ENCODE peak calls at places on chromosomes 3 and 15, in four cellular contexts. M, Q, N and H are unnamed samples.

GRCh38 chr3:46717447-46718231 is at the start of gene PRSS50:
- DNase-seq in M (no peak), N (no peak), Q (no peak), H (no peak)

GRCh38 chr3:190912736-190913135 is 50.2 kb upstream of the GMNC start:
- DNase-seq in Q (no peak), N (no peak), M (no peak), H (no peak)

GRCh38 chr3:72593881-72594397 is 254.3 kb downstream of the SHQ1 start:
- DNase-seq in M (no peak), N (no peak), Q (no peak), H (no peak)

GRCh38 chr3:187122261-187122660 is 17.0 kb downstream of the RPL39L start:
- DNase-seq in N (no peak), Q (no peak), M (no peak), H (no peak)

GRCh38 chr15:75929799-75930565 is 26.3 kb downstream of the FBXO22 start:
- DNase-seq in N (no peak), Q (no peak), M (no peak), H (no peak)

GRCh38 chr15:39127925-39128617 is 452.8 kb upstream of the THBS1 start:
- DNase-seq in M (no peak), Q (no peak), N (peak), H (no peak)

GRCh38 chr3:99866167-99866810 is 48.6 kb downstream of the CMSS1 start:
- DNase-seq in N (no peak), Q (no peak), M (peak), H (no peak)

GRCh38 chr3:39448506-39449233 is 18.8 kb upstream of the MOBP start:
- DNase-seq in Q (no peak), M (no peak), N (no peak), H (no peak)

GRCh38 chr3:19576343-19576742 is 357.7 kb downstream of the EFHB start:
- DNase-seq in N (no peak), M (no peak), Q (no peak), H (no peak)

GRCh38 chr3:99789322-99789721 is 28.3 kb upstream of the CMSS1 start:
- DNase-seq in M (no peak), Q (no peak), N (peak), H (no peak)

GRCh38 chr3:125059488-125060245 is 3.9 kb upstream of the HEG1 start:
- DNase-seq in N (no peak), Q (no peak), M (no peak), H (no peak)

GRCh38 chr3:86774082-86774691 is 216.8 kb downstream of the VGLL3 start:
- DNase-seq in M (no peak), Q (no peak), N (no peak), H (no peak)

GRCh38 chr3:64974401-64974800 is 286.6 kb upstream of the ADAMTS9 start:
- DNase-seq in M (no peak), Q (no peak), N (no peak), H (no peak)

GRCh38 chr3:171348121-171348520 is 112.1 kb downstream of the TNIK start:
- DNase-seq in N (no peak), Q (no peak), M (no peak), H (no peak)

GRCh38 chr3:26712211-26713026 is 89.8 kb downstream of the LRRC3B start:
- DNase-seq in Q (no peak), N (no peak), M (no peak), H (no peak)

GRCh38 chr15:67836134-67836455 is 3.8 kb downstream of the RNU6-1 start:
- DNase-seq in Q (no peak), N (no peak), M (no peak), H (no peak)

GRCh38 chr3:149547413-149547812 is 72.9 kb downstream of the TM4SF4 start:
- DNase-seq in M (no peak), Q (peak), N (no peak), H (no peak)

GRCh38 chr15:69090197-69090948 is 70.1 kb upstream of the GLCE start:
- DNase-seq in N (no peak), Q (no peak), M (no peak), H (no peak)

GRCh38 chr15:94070341-94071275 is 160.8 kb upstream of the MCTP2 start:
- DNase-seq in Q (no peak), M (no peak), N (no peak), H (no peak)
- H3K27ac ChIP-seq in Q (no peak), M (no peak), N (no peak), H (no peak)

DNA sequence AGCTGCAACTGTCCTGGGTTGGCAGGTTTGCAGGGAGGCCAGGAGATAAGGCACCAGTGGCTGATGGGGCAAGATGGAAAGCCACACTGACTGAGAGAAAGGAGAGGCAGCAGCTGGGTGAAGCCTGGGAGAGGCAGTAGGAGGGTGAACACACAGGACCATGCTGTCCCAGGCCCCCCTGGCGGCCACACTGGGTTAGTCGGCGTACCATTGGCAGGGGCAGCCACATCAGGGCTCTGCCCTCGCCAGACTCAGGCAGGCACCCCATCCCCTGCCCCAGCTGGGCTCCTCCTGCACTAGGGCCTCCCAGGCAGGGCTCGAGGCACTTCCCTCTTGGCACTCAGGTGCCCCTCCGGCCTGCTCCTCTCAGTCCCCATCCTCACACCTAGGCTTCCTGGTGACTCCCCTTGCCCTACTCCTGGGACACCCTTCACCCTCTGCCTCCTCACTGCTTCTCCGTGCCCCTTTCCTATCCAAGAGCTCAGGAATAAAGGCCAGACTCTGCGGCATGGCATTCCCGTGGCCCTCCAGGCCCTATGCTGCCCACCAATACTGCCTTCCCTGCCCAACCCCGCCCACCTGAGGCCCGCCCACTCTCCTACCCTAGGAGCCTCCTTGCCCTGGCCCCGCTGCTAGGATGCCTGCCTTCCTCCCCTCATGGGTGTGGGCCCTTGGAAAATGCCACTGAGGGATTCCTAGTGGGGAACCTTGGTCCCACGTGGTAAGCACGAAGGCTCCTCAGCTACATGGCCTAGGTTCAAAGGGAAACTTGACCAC is 28.8 kb upstream of the DUSP7 start:
- DNase-seq in M (no peak), Q (no peak), N (no peak), H (no peak)
- H3K27ac ChIP-seq in M (no peak), Q (no peak), N (no peak), H (no peak)

GRCh38 chr3:11555211-11555782 is 88.4 kb downstream of the VGLL4 start:
- DNase-seq in Q (peak), M (no peak), N (no peak), H (no peak)

GRCh38 chr3:11555823-11556222 is 87.9 kb downstream of the VGLL4 start:
- DNase-seq in N (no peak), Q (peak), M (no peak), H (no peak)

GRCh38 chr3:11553436-11554235 is 90.1 kb downstream of the VGLL4 start:
- DNase-seq in M (no peak), Q (peak), N (no peak), H (no peak)

GRCh38 chr3:11554666-11555065 is 89.0 kb downstream of the VGLL4 start:
- DNase-seq in M (no peak), Q (peak), N (no peak), H (no peak)

GRCh38 chr3:11554236-11554610 is 89.5 kb downstream of the VGLL4 start:
- DNase-seq in Q (peak), N (no peak), M (no peak), H (no peak)
- H3K27ac ChIP-seq in Q (peak), N (no peak), M (no peak), H (peak)

GRCh38 chr15:66772604-66772966 is 70.5 kb downstream of the SMAD6 start:
- DNase-seq in Q (no peak), N (no peak), M (no peak), H (no peak)

GRCh38 chr15:66772967-66773873 is 71.2 kb downstream of the SMAD6 start:
- DNase-seq in M (no peak), N (no peak), Q (no peak), H (no peak)

GRCh38 chr15:66770518-66771350 is 68.7 kb downstream of the SMAD6 start:
- DNase-seq in M (no peak), N (no peak), Q (no peak), H (no peak)

GRCh38 chr15:66768984-66769383 is 66.9 kb downstream of the SMAD6 start:
- DNase-seq in N (no peak), Q (no peak), M (no peak), H (no peak)

GRCh38 chr15:66771351-66771650 is 69.3 kb downstream of the SMAD6 start:
- DNase-seq in Q (no peak), N (no peak), M (no peak), H (no peak)
- H3K27ac ChIP-seq in Q (peak), N (no peak), M (no peak), H (no peak)

GRCh38 chr3:141260131-141260927 is 28.7 kb downstream of the PXYLP1 start:
- DNase-seq in N (no peak), Q (no peak), M (no peak), H (no peak)

GRCh38 chr3:141253811-141254210 is 22.2 kb downstream of the PXYLP1 start:
- DNase-seq in N (no peak), Q (no peak), M (no peak), H (no peak)

GRCh38 chr3:141255137-141255536 is 23.5 kb downstream of the PXYLP1 start:
- DNase-seq in N (no peak), M (no peak), Q (no peak), H (no peak)

GRCh38 chr3:141257971-141258370 is 26.3 kb downstream of the PXYLP1 start:
- DNase-seq in M (no peak), N (no peak), Q (no peak), H (no peak)

GRCh38 chr3:141255864-141256263 is 24.2 kb downstream of the PXYLP1 start:
- DNase-seq in N (no peak), M (no peak), Q (no peak), H (no peak)
- H3K27ac ChIP-seq in N (no peak), M (no peak), Q (no peak), H (no peak)

GRCh38 chr3:153809097-153809496 is 312.1 kb upstream of the ARHGEF26 start:
- DNase-seq in Q (no peak), N (no peak), M (no peak), H (no peak)
- H3K27ac ChIP-seq in Q (no peak), N (no peak), M (no peak), H (no peak)

GRCh38 chr15:92880796-92881569 is 19.1 kb upstream of the CHD2 start:
- DNase-seq in N (no peak), M (no peak), Q (no peak), H (no peak)
- H3K27ac ChIP-seq in N (peak), M (peak), Q (peak), H (peak)

GRCh38 chr3:134445631-134446030 is 40.2 kb downstream of the ANAPC13 start:
- DNase-seq in M (no peak), N (no peak), Q (no peak), H (no peak)
- H3K27ac ChIP-seq in M (no peak), N (no peak), Q (peak), H (no peak)

GRCh38 chr15:89091667-89092220 is 3.5 kb downstream of the ABHD2 start:
- DNase-seq in Q (no peak), M (no peak), N (no peak), H (no peak)
- H3K27ac ChIP-seq in Q (peak), M (peak), N (no peak), H (peak)

GRCh38 chr15:85646538-85647091 is 148.1 kb downstream of the KLHL25 start:
- DNase-seq in M (no peak), Q (no peak), N (no peak), H (no peak)
- H3K27ac ChIP-seq in M (peak), Q (peak), N (no peak), H (peak)